ENCODE peak calls at places on chromosomes 4 and X, in seven cellular contexts. T, Z, H, R, F, K and O are unnamed samples.

GRCh38 chr4:123892997-123893745 is 496.6 kb downstream of the SPRY1 start:
- DNase-seq in T (no peak), Z (no peak), H (no peak), R (peak), F (no peak), K (no peak), O (no peak)

GRCh38 chr4:182089326-182089725 is 153.9 kb upstream of the TENM3 start:
- DNase-seq in T (no peak), Z (no peak), H (no peak), R (no peak), F (peak), K (no peak), O (no peak)

GRCh38 chr4:110484767-110485166 is 8.8 kb downstream of the ENPEP start:
- DNase-seq in T (no peak), Z (peak), H (no peak), R (peak), F (no peak), K (no peak), O (no peak)

GRCh38 chrX:47743504-47743903 is 84.5 kb upstream of the UXT start:
- DNase-seq in T (no peak), Z (no peak), H (no peak), R (peak), F (no peak), K (no peak), O (no peak)

GRCh38 chrX:71581210-71581609 is 3.0 kb downstream of the GCNA start:
- DNase-seq in T (no peak), Z (no peak), H (no peak), R (no peak), F (no peak), K (no peak), O (no peak)

GRCh38 chrX:25344191-25344936 is 328.6 kb upstream of the ARX start:
- DNase-seq in T (no peak), Z (no peak), H (no peak), R (no peak), F (no peak), K (no peak), O (no peak)

GRCh38 chr4:148539387-148539786 is 97.2 kb upstream of the NR3C2 start:
- DNase-seq in T (no peak), Z (no peak), H (no peak), R (no peak), F (no peak), K (no peak), O (peak)

GRCh38 chr4:82648356-82648755 is 86.6 kb upstream of the TMEM150C start:
- DNase-seq in T (no peak), Z (no peak), H (no peak), R (no peak), F (no peak), K (no peak), O (no peak)

GRCh38 chr4:123305746-123306145 is 90.8 kb upstream of the SPRY1 start:
- DNase-seq in T (no peak), Z (no peak), H (no peak), R (no peak), F (no peak), K (no peak), O (no peak)

GRCh38 chr4:109211671-109212070 is 90.8 kb downstream of the COL25A1 start:
- DNase-seq in T (no peak), Z (no peak), H (no peak), R (peak), F (no peak), K (no peak), O (no peak)

GRCh38 chr4:105526656-105527055 is 25.8 kb upstream of the ARHGEF38 start:
- DNase-seq in T (no peak), Z (no peak), H (no peak), R (no peak), F (no peak), K (no peak), O (no peak)

GRCh38 chrX:96182366-96182765 is 502.3 kb upstream of the DIAPH2 start:
- DNase-seq in T (no peak), Z (peak), H (no peak), R (peak), F (peak), K (peak), O (no peak)